ENCODE peak calls at places on chromosomes 3 and 15, in eight cellular contexts. One of them, this sample, is unnamed.

GRCh38 chr3:34268032-34268760 is 469.8 kb downstream of the PDCD6IP start:
- DNase-seq in HFF-Myc: no peak
- DNase-seq in dorsolateral prefrontal cortex: no peak
- DNase-seq in sigmoid colon: no peak
- DNase-seq in left lung: no peak
- DNase-seq in ovary: no peak
- DNase-seq in endothelial cell: no peak
- DNase-seq in type B pancreatic cell: no peak
- DNase-seq in this sample: no peak

GRCh38 chr15:74631935-74632560 is 16.4 kb downstream of the CLK3 start:
- DNase-seq in ovary: peak
- DNase-seq in HFF-Myc: no peak
- DNase-seq in endothelial cell: peak
- DNase-seq in left lung: peak
- DNase-seq in sigmoid colon: no peak
- DNase-seq in type B pancreatic cell: no peak
- DNase-seq in dorsolateral prefrontal cortex: peak
- DNase-seq in this sample: peak

GRCh38 chr3:47057212-47057671 is 77.8 kb downstream of the NBEAL2 start:
- DNase-seq in left lung: no peak
- DNase-seq in type B pancreatic cell: no peak
- DNase-seq in ovary: no peak
- DNase-seq in sigmoid colon: no peak
- DNase-seq in HFF-Myc: no peak
- DNase-seq in dorsolateral prefrontal cortex: no peak
- DNase-seq in endothelial cell: no peak
- DNase-seq in this sample: peak

GRCh38 chr3:110774496-110775265 is 296.9 kb upstream of the NECTIN3 start:
- DNase-seq in ovary: no peak
- DNase-seq in endothelial cell: no peak
- DNase-seq in type B pancreatic cell: no peak
- DNase-seq in dorsolateral prefrontal cortex: no peak
- DNase-seq in sigmoid colon: no peak
- DNase-seq in left lung: no peak
- DNase-seq in HFF-Myc: no peak
- DNase-seq in this sample: no peak

GRCh38 chr3:100354850-100355249 is 20.3 kb downstream of the NIT2 start:
- DNase-seq in type B pancreatic cell: no peak
- DNase-seq in ovary: no peak
- DNase-seq in sigmoid colon: no peak
- DNase-seq in endothelial cell: no peak
- DNase-seq in left lung: no peak
- DNase-seq in HFF-Myc: no peak
- DNase-seq in dorsolateral prefrontal cortex: no peak
- DNase-seq in this sample: no peak

GRCh38 chr15:90219421-90220141 is 14.2 kb downstream of the CIB1 start:
- DNase-seq in dorsolateral prefrontal cortex: no peak
- DNase-seq in endothelial cell: peak
- DNase-seq in ovary: no peak
- DNase-seq in HFF-Myc: no peak
- DNase-seq in sigmoid colon: no peak
- DNase-seq in left lung: no peak
- DNase-seq in type B pancreatic cell: no peak
- DNase-seq in this sample: no peak

GRCh38 chr15:75809986-75810750 is 33.1 kb upstream of the UBE2Q2 start:
- DNase-seq in dorsolateral prefrontal cortex: no peak
- DNase-seq in endothelial cell: no peak
- DNase-seq in sigmoid colon: no peak
- DNase-seq in left lung: no peak
- DNase-seq in ovary: no peak
- DNase-seq in type B pancreatic cell: no peak
- DNase-seq in HFF-Myc: no peak
- DNase-seq in this sample: peak

GRCh38 chr3:71754610-71755253 is 1.1 kb downstream of the GPR27 start:
- DNase-seq in dorsolateral prefrontal cortex: no peak
- DNase-seq in ovary: no peak
- DNase-seq in sigmoid colon: no peak
- DNase-seq in left lung: peak
- DNase-seq in endothelial cell: no peak
- DNase-seq in HFF-Myc: no peak
- DNase-seq in type B pancreatic cell: no peak
- DNase-seq in this sample: no peak

GRCh38 chr3:66469220-66469640 is 31.6 kb downstream of the LRIG1 start:
- DNase-seq in endothelial cell: no peak
- DNase-seq in ovary: no peak
- DNase-seq in left lung: no peak
- DNase-seq in dorsolateral prefrontal cortex: no peak
- DNase-seq in sigmoid colon: no peak
- DNase-seq in HFF-Myc: no peak
- DNase-seq in type B pancreatic cell: no peak
- DNase-seq in this sample: no peak

GRCh38 chr3:152738656-152739055 is 96.3 kb upstream of the P2RY1 start:
- DNase-seq in ovary: no peak
- DNase-seq in endothelial cell: no peak
- DNase-seq in type B pancreatic cell: no peak
- DNase-seq in HFF-Myc: no peak
- DNase-seq in dorsolateral prefrontal cortex: no peak
- DNase-seq in left lung: no peak
- DNase-seq in sigmoid colon: no peak
- DNase-seq in this sample: peak

GRCh38 chr15:82081904-82082810 is 36.3 kb upstream of the MEX3B start:
- DNase-seq in dorsolateral prefrontal cortex: no peak
- DNase-seq in HFF-Myc: peak
- DNase-seq in type B pancreatic cell: no peak
- DNase-seq in ovary: no peak
- DNase-seq in sigmoid colon: no peak
- DNase-seq in left lung: no peak
- DNase-seq in endothelial cell: peak
- DNase-seq in this sample: peak

GRCh38 chr15:35182841-35183479 is 97.9 kb upstream of the NANOGP8 start:
- DNase-seq in left lung: no peak
- DNase-seq in ovary: no peak
- DNase-seq in HFF-Myc: no peak
- DNase-seq in dorsolateral prefrontal cortex: no peak
- DNase-seq in sigmoid colon: no peak
- DNase-seq in type B pancreatic cell: no peak
- DNase-seq in endothelial cell: no peak
- DNase-seq in this sample: no peak

GRCh38 chr3:185094691-185095090 is 58.2 kb downstream of the C3orf70 start:
- DNase-seq in left lung: no peak
- DNase-seq in endothelial cell: no peak
- DNase-seq in HFF-Myc: peak
- DNase-seq in type B pancreatic cell: no peak
- DNase-seq in ovary: no peak
- DNase-seq in sigmoid colon: no peak
- DNase-seq in dorsolateral prefrontal cortex: no peak
- DNase-seq in this sample: no peak

GRCh38 chr3:172106989-172107388 is 67.6 kb downstream of the FNDC3B start:
- DNase-seq in type B pancreatic cell: no peak
- DNase-seq in dorsolateral prefrontal cortex: peak
- DNase-seq in endothelial cell: no peak
- DNase-seq in ovary: no peak
- DNase-seq in left lung: no peak
- DNase-seq in HFF-Myc: no peak
- DNase-seq in sigmoid colon: no peak
- DNase-seq in this sample: no peak

GRCh38 chr15:52514482-52514881 is 14.2 kb downstream of the MYO5A start:
- DNase-seq in left lung: no peak
- DNase-seq in dorsolateral prefrontal cortex: no peak
- DNase-seq in type B pancreatic cell: no peak
- DNase-seq in HFF-Myc: no peak
- DNase-seq in endothelial cell: no peak
- DNase-seq in ovary: no peak
- DNase-seq in sigmoid colon: no peak
- DNase-seq in this sample: no peak

GRCh38 chr3:10337323-10338163 is 16.6 kb upstream of the SEC13 start:
- DNase-seq in type B pancreatic cell: no peak
- DNase-seq in left lung: no peak
- DNase-seq in sigmoid colon: no peak
- DNase-seq in ovary: no peak
- DNase-seq in endothelial cell: no peak
- DNase-seq in dorsolateral prefrontal cortex: no peak
- DNase-seq in HFF-Myc: no peak
- DNase-seq in this sample: no peak

GRCh38 chr15:95848126-95848525 is 482.4 kb upstream of the NR2F2 start:
- DNase-seq in type B pancreatic cell: no peak
- DNase-seq in dorsolateral prefrontal cortex: no peak
- DNase-seq in HFF-Myc: no peak
- DNase-seq in endothelial cell: no peak
- DNase-seq in left lung: no peak
- DNase-seq in sigmoid colon: no peak
- DNase-seq in ovary: no peak
- DNase-seq in this sample: no peak

GRCh38 chr15:93036922-93037321 is 52.1 kb downstream of the RGMA start:
- DNase-seq in HFF-Myc: no peak
- DNase-seq in left lung: peak
- DNase-seq in type B pancreatic cell: no peak
- DNase-seq in dorsolateral prefrontal cortex: no peak
- DNase-seq in sigmoid colon: peak
- DNase-seq in ovary: peak
- DNase-seq in endothelial cell: no peak
- DNase-seq in this sample: no peak

GRCh38 chr3:194607592-194608386 is 25.4 kb downstream of the TMEM44 start:
- DNase-seq in ovary: no peak
- DNase-seq in HFF-Myc: no peak
- DNase-seq in left lung: no peak
- DNase-seq in endothelial cell: no peak
- DNase-seq in sigmoid colon: no peak
- DNase-seq in type B pancreatic cell: no peak
- DNase-seq in dorsolateral prefrontal cortex: no peak
- DNase-seq in this sample: no peak

GRCh38 chr3:99878005-99878404 is 60.3 kb downstream of the CMSS1 start:
- DNase-seq in sigmoid colon: no peak
- DNase-seq in endothelial cell: no peak
- DNase-seq in type B pancreatic cell: no peak
- DNase-seq in dorsolateral prefrontal cortex: no peak
- DNase-seq in HFF-Myc: no peak
- DNase-seq in ovary: no peak
- DNase-seq in left lung: no peak
- DNase-seq in this sample: peak

GRCh38 chr3:129461022-129461421 is 21.0 kb downstream of the IFT122 start:
- DNase-seq in sigmoid colon: no peak
- DNase-seq in type B pancreatic cell: no peak
- DNase-seq in left lung: no peak
- DNase-seq in endothelial cell: no peak
- DNase-seq in ovary: no peak
- DNase-seq in HFF-Myc: no peak
- DNase-seq in dorsolateral prefrontal cortex: no peak
- DNase-seq in this sample: peak

GRCh38 chr15:71752604-71753289 is 57.6 kb upstream of the NR2E3 start:
- DNase-seq in left lung: no peak
- DNase-seq in ovary: no peak
- DNase-seq in dorsolateral prefrontal cortex: peak
- DNase-seq in type B pancreatic cell: no peak
- DNase-seq in sigmoid colon: no peak
- DNase-seq in endothelial cell: peak
- DNase-seq in HFF-Myc: peak
- DNase-seq in this sample: peak
- TF ChIP-seq CTCF in left lung: no peak
- TF ChIP-seq CTCF in ovary: no peak
- TF ChIP-seq CTCF in dorsolateral prefrontal cortex: peak
- TF ChIP-seq CTCF in type B pancreatic cell: peak
- TF ChIP-seq CTCF in sigmoid colon: no peak
- TF ChIP-seq CTCF in endothelial cell: peak
- TF ChIP-seq CTCF in HFF-Myc: peak
- TF ChIP-seq CTCF in this sample: peak

GRCh38 chr15:50681467-50681866 is 5.1 kb downstream of the TRPM7 start:
- DNase-seq in endothelial cell: no peak
- DNase-seq in type B pancreatic cell: no peak
- DNase-seq in dorsolateral prefrontal cortex: no peak
- DNase-seq in left lung: no peak
- DNase-seq in ovary: no peak
- DNase-seq in sigmoid colon: no peak
- DNase-seq in HFF-Myc: no peak
- DNase-seq in this sample: no peak

GRCh38 chr15:50685976-50686467 is 575 bp downstream of the TRPM7 start:
- DNase-seq in left lung: peak
- DNase-seq in sigmoid colon: peak
- DNase-seq in HFF-Myc: no peak
- DNase-seq in endothelial cell: peak
- DNase-seq in ovary: peak
- DNase-seq in type B pancreatic cell: peak
- DNase-seq in dorsolateral prefrontal cortex: peak
- DNase-seq in this sample: peak

GRCh38 chr15:50687302-50687902 is 805 bp upstream of the TRPM7 start:
- DNase-seq in type B pancreatic cell: no peak
- DNase-seq in HFF-Myc: no peak
- DNase-seq in dorsolateral prefrontal cortex: no peak
- DNase-seq in ovary: no peak
- DNase-seq in left lung: no peak
- DNase-seq in endothelial cell: no peak
- DNase-seq in sigmoid colon: no peak
- DNase-seq in this sample: no peak

GRCh38 chr15:50685191-50685975 is 1.2 kb downstream of the TRPM7 start:
- DNase-seq in endothelial cell: no peak
- DNase-seq in left lung: no peak
- DNase-seq in sigmoid colon: no peak
- DNase-seq in type B pancreatic cell: no peak
- DNase-seq in HFF-Myc: no peak
- DNase-seq in dorsolateral prefrontal cortex: no peak
- DNase-seq in ovary: no peak
- DNase-seq in this sample: no peak

GRCh38 chr15:50686468-50687301 is at the start of gene TRPM7:
- DNase-seq in type B pancreatic cell: peak
- DNase-seq in ovary: peak
- DNase-seq in endothelial cell: peak
- DNase-seq in HFF-Myc: peak
- DNase-seq in dorsolateral prefrontal cortex: peak
- DNase-seq in sigmoid colon: peak
- DNase-seq in left lung: peak
- DNase-seq in this sample: peak
- TF ChIP-seq CTCF in type B pancreatic cell: no peak
- TF ChIP-seq CTCF in ovary: no peak
- TF ChIP-seq CTCF in endothelial cell: no peak
- TF ChIP-seq CTCF in HFF-Myc: no peak
- TF ChIP-seq CTCF in dorsolateral prefrontal cortex: no peak
- TF ChIP-seq CTCF in sigmoid colon: no peak
- TF ChIP-seq CTCF in left lung: no peak
- TF ChIP-seq CTCF in this sample: peak

GRCh38 chr3:139288266-139288821 is 55.5 kb upstream of the MRPS22 start:
- DNase-seq in dorsolateral prefrontal cortex: no peak
- DNase-seq in type B pancreatic cell: no peak
- DNase-seq in endothelial cell: no peak
- DNase-seq in left lung: no peak
- DNase-seq in sigmoid colon: no peak
- DNase-seq in HFF-Myc: no peak
- DNase-seq in ovary: peak
- DNase-seq in this sample: no peak
- TF ChIP-seq CTCF in dorsolateral prefrontal cortex: no peak
- TF ChIP-seq CTCF in type B pancreatic cell: no peak
- TF ChIP-seq CTCF in endothelial cell: no peak
- TF ChIP-seq CTCF in left lung: no peak
- TF ChIP-seq CTCF in sigmoid colon: no peak
- TF ChIP-seq CTCF in HFF-Myc: peak
- TF ChIP-seq CTCF in ovary: no peak
- TF ChIP-seq CTCF in this sample: peak

DNA sequence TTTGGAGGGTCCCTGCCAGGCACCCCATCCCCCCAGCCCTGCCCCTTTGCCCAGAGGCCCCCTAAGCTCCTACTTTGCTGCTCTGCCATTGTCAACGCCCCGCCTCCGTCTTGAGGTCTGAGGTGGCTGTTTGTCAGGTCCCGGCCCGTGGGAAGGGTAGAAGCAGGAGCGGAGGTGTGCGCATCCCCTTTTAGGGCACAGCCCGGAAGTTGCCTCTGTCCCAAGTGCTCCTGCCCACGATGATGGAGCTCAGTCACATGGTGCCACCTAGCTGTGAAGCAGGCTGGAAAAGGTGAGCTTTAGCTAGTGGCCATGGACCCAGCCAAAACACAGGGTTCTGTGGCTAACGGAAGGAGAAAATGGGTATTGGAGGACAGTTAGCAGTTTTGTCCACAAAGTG is 28.5 kb upstream of the LCTL start:
- DNase-seq in type B pancreatic cell: no peak
- DNase-seq in sigmoid colon: no peak
- DNase-seq in left lung: no peak
- DNase-seq in HFF-Myc: no peak
- DNase-seq in dorsolateral prefrontal cortex: no peak
- DNase-seq in endothelial cell: no peak
- DNase-seq in ovary: no peak
- DNase-seq in this sample: no peak
- TF ChIP-seq CTCF in type B pancreatic cell: no peak
- TF ChIP-seq CTCF in sigmoid colon: no peak
- TF ChIP-seq CTCF in left lung: no peak
- TF ChIP-seq CTCF in HFF-Myc: no peak
- TF ChIP-seq CTCF in dorsolateral prefrontal cortex: no peak
- TF ChIP-seq CTCF in endothelial cell: no peak
- TF ChIP-seq CTCF in ovary: no peak
- TF ChIP-seq CTCF in this sample: no peak

This sample was measured in AG10803.